ENCODE peak calls at places on chromosomes 7 and 10, in eight cellular contexts. M is spleen, I is A549, E is pancreas, V is body of pancreas, B is PC-9, Y is cardiac muscle cell, T is heart right ventricle. U is an unnamed sample.

GRCh38 chr10:44723654-44724053 is 187.5 kb upstream of the TMEM72 start:
- DNase-seq in I (no peak), Y (peak), V (no peak), B (no peak), E (no peak), T (no peak), M (no peak), U (no peak)

GRCh38 chr10:8052344-8052969 is 2.0 kb upstream of the GATA3 start:
- DNase-seq in V (no peak), Y (no peak), B (no peak), M (no peak), I (no peak), E (no peak), T (no peak), U (no peak)

GRCh38 chr10:5089869-5090268 is 4.3 kb upstream of the AKR1C3 start:
- DNase-seq in Y (peak), M (no peak), V (no peak), I (peak), T (no peak), E (no peak), B (no peak), U (peak)

GRCh38 chr7:9250876-9251275 is 817.5 kb downstream of the NXPH1 start:
- DNase-seq in B (no peak), Y (no peak), T (no peak), I (no peak), V (no peak), E (no peak), M (peak), U (no peak)

GRCh38 chr10:5971886-5972285 is 5.5 kb downstream of the IL15RA start:
- DNase-seq in B (no peak), Y (peak), I (no peak), V (no peak), E (no peak), M (no peak), T (no peak), U (no peak)

GRCh38 chr10:121886997-121887622 is 40.7 kb downstream of the ATE1 start:
- DNase-seq in Y (peak), I (peak), B (peak), T (peak), V (peak), M (no peak), E (peak), U (peak)

GRCh38 chr7:106895246-106895864 is 30.3 kb downstream of the PIK3CG start:
- DNase-seq in E (no peak), T (no peak), I (no peak), M (peak), Y (no peak), V (no peak), B (no peak), U (peak)

GRCh38 chr7:144513332-144513731 is 109.8 kb upstream of the NOBOX start:
- DNase-seq in V (peak), E (no peak), Y (peak), B (no peak), T (no peak), I (peak), M (no peak), U (peak)

GRCh38 chr7:44581426-44581906 is 565 bp downstream of the TMED4 start:
- DNase-seq in T (peak), V (peak), Y (peak), B (peak), I (peak), E (no peak), M (no peak), U (peak)

GRCh38 chr10:100518761-100519241 is 860 bp downstream of the SEC31B start:
- DNase-seq in Y (peak), T (no peak), B (peak), M (no peak), V (peak), E (peak), I (peak), U (peak)

GRCh38 chr7:39645482-39646407 is 22.4 kb downstream of the RALA start:
- DNase-seq in Y (peak), V (no peak), E (no peak), I (no peak), B (no peak), M (no peak), T (no peak), U (no peak)

GRCh38 chr10:13001041-13001886 is at the start of gene CCDC3:
- DNase-seq in I (no peak), T (peak), E (peak), V (peak), Y (peak), M (no peak), B (no peak), U (no peak)

GRCh38 chr10:5832946-5833345 is 19.7 kb upstream of the GDI2 start:
- DNase-seq in B (peak), E (no peak), Y (no peak), T (no peak), I (no peak), V (no peak), M (peak), U (no peak)

GRCh38 chr7:51141451-51141971 is 175.1 kb downstream of the COBL start:
- DNase-seq in E (no peak), Y (peak), B (peak), T (no peak), I (peak), M (no peak), V (no peak), U (no peak)

GRCh38 chr7:50342616-50343114 is 38.1 kb downstream of the IKZF1 start:
- DNase-seq in M (peak), Y (peak), V (peak), I (no peak), T (no peak), B (no peak), E (no peak), U (no peak)

GRCh38 chr10:86107131-86107530 is 259.5 kb downstream of the GRID1 start:
- DNase-seq in B (no peak), E (no peak), T (no peak), Y (no peak), I (no peak), M (peak), V (no peak), U (no peak)

GRCh38 chr7:45402480-45403218 is 171.5 kb upstream of the ADCY1 start:
- DNase-seq in T (no peak), B (no peak), I (no peak), M (no peak), V (no peak), E (no peak), Y (peak), U (peak)

GRCh38 chr10:24383681-24384106 is 174.8 kb downstream of the KIAA1217 start:
- DNase-seq in I (peak), M (no peak), V (peak), Y (peak), T (peak), B (peak), E (peak), U (peak)

GRCh38 chr10:99460070-99460469 is 29.6 kb upstream of the GOT1 start:
- DNase-seq in M (no peak), I (no peak), Y (no peak), B (no peak), E (no peak), V (no peak), T (no peak), U (no peak)

GRCh38 chr10:33005322-33006282 is 47.6 kb upstream of the ITGB1 start:
- DNase-seq in M (peak), E (peak), I (peak), T (peak), Y (peak), B (peak), V (peak), U (peak)

GRCh38 chr10:13993169-13993568 is 337.6 kb downstream of the FRMD4A start:
- DNase-seq in Y (peak), E (no peak), B (no peak), V (peak), T (no peak), I (no peak), M (no peak), U (no peak)

GRCh38 chr7:67551027-67551426 is 554.4 kb downstream of the TYW1 start:
- DNase-seq in V (peak), B (no peak), M (no peak), E (no peak), I (no peak), Y (no peak), T (peak), U (no peak)

GRCh38 chr10:133378251-133379096 is 588 bp upstream of the PAOX start:
- DNase-seq in T (peak), V (peak), Y (peak), I (peak), E (peak), B (peak), M (peak), U (peak)

GRCh38 chr7:98357751-98358161 is 43.1 kb downstream of the BAIAP2L1 start:
- DNase-seq in M (peak), V (peak), B (no peak), T (no peak), E (no peak), I (peak), Y (peak), U (no peak)

DNA sequence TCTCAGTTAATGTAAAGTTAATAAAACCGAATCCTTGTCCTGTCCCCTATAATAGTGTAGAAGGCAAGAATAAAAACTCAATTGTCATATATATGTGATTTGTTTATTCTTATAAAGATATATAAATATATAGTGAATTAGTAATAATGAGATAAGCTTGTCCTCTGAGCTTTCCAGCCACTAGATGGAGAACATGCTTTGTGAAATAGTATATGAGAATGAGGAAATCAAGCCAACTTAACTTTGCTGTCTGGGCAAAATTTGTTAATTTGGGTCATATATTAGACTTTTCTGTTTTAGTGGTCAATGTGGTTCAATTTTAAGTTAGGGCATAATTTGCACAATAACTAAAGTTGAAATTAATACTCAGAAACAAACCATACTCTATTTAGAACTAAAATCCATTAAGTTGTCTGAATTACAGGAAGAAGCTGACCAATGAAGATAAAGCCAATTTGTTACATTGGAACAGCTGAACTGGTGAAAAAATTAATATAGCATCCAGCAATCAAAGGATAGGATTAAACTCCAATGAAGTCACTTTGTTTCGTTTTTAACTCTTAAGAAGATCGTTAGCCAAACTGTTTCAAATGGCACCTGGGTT is 595.0 kb downstream of the ARL4A start:
- DNase-seq in B (no peak), T (no peak), I (peak), E (no peak), M (no peak), Y (peak), V (no peak), U (no peak)
- TF ChIP-seq CTCF in B (peak), T (no peak), I (peak), E (no peak), M (no peak), Y (peak), V (peak), U (no peak)

GRCh38 chr7:97119747-97120146 is 2.2 kb downstream of the SDHAF3 start:
- DNase-seq in M (no peak), E (no peak), V (no peak), Y (no peak), B (no peak), T (no peak), I (no peak), U (no peak)
- H3K4me3 ChIP-seq in M (no peak), E (no peak), V (no peak), Y (no peak), B (no peak), T (no peak), I (no peak), U (no peak)

GRCh38 chr7:157339777-157340677 is 3.2 kb downstream of the DNAJB6 start:
- DNase-seq in T (peak), M (no peak), B (peak), I (peak), E (no peak), V (peak), Y (peak), U (peak)
- TF ChIP-seq CTCF in T (peak), M (peak), B (peak), I (peak), E (peak), V (peak), Y (peak), U (peak)

DNA sequence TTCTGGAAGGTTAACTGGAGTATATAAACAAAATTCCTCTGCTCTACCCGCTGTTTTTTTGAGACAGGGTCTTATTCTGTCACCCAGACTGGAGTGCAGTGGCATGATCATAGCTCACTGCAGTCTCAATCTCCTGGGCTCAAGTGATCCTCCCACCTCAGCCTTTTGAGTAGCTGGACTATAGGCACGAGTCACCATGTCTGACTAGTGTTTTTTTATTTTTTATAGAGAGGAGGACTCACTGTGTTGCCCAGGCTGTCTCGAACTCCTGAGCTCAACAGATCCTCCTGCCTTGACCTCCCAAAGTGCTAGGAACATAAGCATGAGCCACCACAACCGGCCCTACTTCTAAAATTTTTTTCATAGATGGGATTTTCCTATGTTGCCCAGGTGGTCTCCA is 2.2 kb downstream of the RAB18 start:
- DNase-seq in M (no peak), Y (no peak), I (no peak), V (no peak), T (no peak), E (no peak), B (no peak), U (no peak)
- H3K4me3 ChIP-seq in M (no peak), Y (no peak), I (no peak), V (no peak), T (no peak), E (no peak), B (no peak), U (no peak)

DNA sequence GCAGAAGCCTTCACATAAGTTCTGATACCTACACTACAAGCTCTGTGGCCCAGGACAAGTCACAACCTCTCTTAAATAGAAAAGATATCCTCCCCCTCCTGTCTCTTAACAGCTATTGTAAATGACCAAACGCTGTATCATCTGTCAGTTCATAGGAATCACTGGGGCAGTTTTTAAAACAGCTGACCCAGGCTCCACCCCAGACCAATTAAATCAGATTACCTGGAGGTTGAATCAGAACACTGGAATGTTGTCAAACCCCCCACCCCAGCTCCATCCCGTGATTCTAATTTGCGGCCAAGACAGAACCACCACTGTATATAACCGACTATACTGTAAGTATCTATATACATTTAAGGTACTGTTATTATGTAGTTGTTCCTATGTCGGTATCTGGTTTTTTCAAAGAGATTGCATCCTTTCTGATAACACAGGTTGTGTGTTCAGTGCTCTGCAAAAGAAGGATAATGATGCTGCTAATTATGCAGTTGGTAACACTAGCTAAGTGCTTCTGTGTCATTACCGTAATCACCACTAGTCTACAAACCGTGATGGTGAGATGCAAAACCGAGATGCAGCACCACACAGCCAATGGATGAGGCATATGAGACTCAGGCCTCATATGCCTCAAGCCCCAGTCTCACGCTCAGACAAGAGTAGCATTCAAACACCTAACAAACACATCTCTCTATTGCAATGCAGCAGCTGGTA is 47.4 kb downstream of the TNS3 start:
- DNase-seq in M (peak), I (peak), B (peak), T (no peak), V (no peak), E (no peak), Y (no peak), U (no peak)
- TF ChIP-seq CTCF in M (no peak), I (no peak), B (peak), T (no peak), V (no peak), E (no peak), Y (no peak), U (no peak)